ENCODE peak calls at places on chromosomes 16 and 17, in ten cellular contexts. F, C, A, X, S, Z, R, T, N and Y are unnamed samples.

GRCh38 chr16:69049146-69049545 is 56.3 kb upstream of the HAS3 start:
- DNase-seq in F (no peak), X (peak), N (peak), T (no peak), S (no peak), C (no peak), A (peak), R (no peak), Z (no peak), Y (no peak)

GRCh38 chr16:1535391-1536291 is 2.2 kb downstream of the TMEM204 start:
- DNase-seq in Z (no peak), F (no peak), T (peak), A (peak), R (no peak), S (no peak), X (no peak), C (no peak), N (peak), Y (no peak)

GRCh38 chr16:65740716-65741115 is 618.9 kb upstream of the CDH11 start:
- DNase-seq in T (no peak), S (no peak), A (no peak), F (no peak), Z (no peak), X (no peak), R (no peak), C (no peak), N (peak), Y (no peak)

GRCh38 chr17:80219777-80220708 is at the start of the genes SGSH and SLC26A11:
- DNase-seq in C (peak), T (peak), S (peak), A (peak), F (no peak), X (peak), Z (no peak), R (peak), N (peak), Y (no peak)

GRCh38 chr16:3248596-3248995 is 7.8 kb downstream of the MEFV start:
- DNase-seq in N (no peak), A (no peak), F (no peak), S (no peak), X (no peak), C (no peak), R (no peak), Z (no peak), T (no peak), Y (no peak)

GRCh38 chr16:85361441-85362118 is 249.3 kb upstream of the CIBAR2 start:
- DNase-seq in C (no peak), F (no peak), T (no peak), R (peak), S (peak), Z (no peak), X (no peak), A (no peak), N (no peak), Y (no peak)

GRCh38 chr17:63290784-63291183 is 155.3 kb downstream of the CYB561 start:
- DNase-seq in A (no peak), X (no peak), T (no peak), Z (no peak), C (no peak), F (no peak), S (no peak), N (no peak), R (no peak), Y (no peak)

GRCh38 chr17:80751460-80752368 is 207.1 kb downstream of the RPTOR start:
- DNase-seq in R (no peak), F (no peak), C (peak), N (peak), T (no peak), X (peak), Z (peak), A (no peak), S (no peak), Y (no peak)

GRCh38 chr16:55703003-55704001 is 47.5 kb downstream of the SLC6A2 start:
- DNase-seq in R (no peak), C (no peak), Z (peak), A (peak), X (peak), S (no peak), F (no peak), N (peak), T (no peak), Y (no peak)

GRCh38 chr17:60422162-60422665 is at the start of gene CHCT1:
- DNase-seq in Z (no peak), T (no peak), N (no peak), R (peak), F (no peak), C (no peak), A (no peak), S (peak), X (no peak), Y (no peak)

GRCh38 chr17:36142806-36143205 is 33.6 kb downstream of the TBC1D3B start:
- DNase-seq in A (no peak), Z (no peak), N (no peak), R (no peak), C (no peak), F (no peak), X (no peak), T (no peak), S (no peak), Y (no peak)

GRCh38 chr16:63578791-63579190 is 1542.6 kb upstream of the CDH8 start:
- DNase-seq in T (no peak), X (no peak), Z (no peak), F (no peak), S (no peak), R (no peak), N (no peak), A (peak), C (no peak), Y (no peak)

GRCh38 chr17:78924481-78925151 is 571 bp downstream of the TIMP2 start:
- DNase-seq in R (peak), T (no peak), F (no peak), A (no peak), C (no peak), Z (no peak), S (no peak), X (no peak), N (peak), Y (no peak)

GRCh38 chr17:28949185-28950016 is 1.9 kb downstream of the PHF12 start:
- DNase-seq in N (peak), S (peak), T (peak), Z (no peak), C (peak), A (peak), X (peak), R (peak), F (peak), Y (peak)

GRCh38 chr17:45776896-45777295 is 7.2 kb upstream of the CRHR1 start:
- DNase-seq in T (no peak), A (no peak), X (no peak), R (no peak), F (no peak), C (no peak), N (no peak), Z (no peak), S (no peak), Y (no peak)

GRCh38 chr16:1651509-1652342 is 26.4 kb upstream of the JPT2 start:
- DNase-seq in R (no peak), C (no peak), X (no peak), S (no peak), Z (no peak), T (no peak), A (peak), N (no peak), F (no peak), Y (no peak)

GRCh38 chr17:65519471-65519870 is 42.0 kb downstream of the AXIN2 start:
- DNase-seq in A (no peak), T (no peak), N (peak), Z (no peak), F (no peak), C (no peak), S (no peak), R (no peak), X (no peak), Y (no peak)

GRCh38 chr17:48294989-48295892 is 134.8 kb downstream of the SKAP1 start:
- DNase-seq in R (no peak), Z (no peak), F (no peak), A (peak), N (no peak), X (no peak), T (no peak), S (no peak), C (no peak), Y (no peak)

GRCh38 chr17:66399441-66399840 is 97.0 kb downstream of the PRKCA start:
- DNase-seq in Z (no peak), S (no peak), N (no peak), F (no peak), T (no peak), C (no peak), X (no peak), R (no peak), A (no peak), Y (no peak)

GRCh38 chr17:7560172-7561027 is 1.3 kb upstream of the SENP3 start:
- DNase-seq in X (peak), N (peak), S (peak), A (peak), F (no peak), R (no peak), C (peak), Z (no peak), T (no peak), Y (no peak)

GRCh38 chr17:19648475-19649406 is at the start of gene ALDH3A2:
- DNase-seq in N (peak), Z (peak), F (peak), S (peak), R (peak), A (peak), T (peak), X (peak), C (peak), Y (peak)
- TF ChIP-seq CTCF in N (peak), Z (peak), F (peak), S (no peak), R (peak), A (peak), T (no peak), X (no peak), C (no peak), Y (peak)

GRCh38 chr17:27088767-27089078 is 205.2 kb upstream of the WSB1 start:
- DNase-seq in Z (no peak), R (no peak), N (no peak), C (no peak), F (no peak), X (no peak), S (no peak), A (no peak), T (no peak), Y (no peak)
- TF ChIP-seq CTCF in Z (no peak), R (no peak), N (no peak), C (no peak), F (no peak), X (no peak), S (no peak), A (no peak), T (no peak), Y (no peak)

GRCh38 chr16:31301708-31302400 is 42.1 kb downstream of the ITGAM start:
- DNase-seq in A (peak), X (peak), T (no peak), S (no peak), C (no peak), N (peak), Z (peak), R (no peak), F (no peak), Y (no peak)

GRCh38 chr16:31297496-31297895 is 37.7 kb downstream of the ITGAM start:
- DNase-seq in R (no peak), N (no peak), F (no peak), S (no peak), T (no peak), X (no peak), A (no peak), C (no peak), Z (no peak), Y (no peak)

GRCh38 chr16:31298340-31298739 is 38.6 kb downstream of the ITGAM start:
- DNase-seq in T (no peak), R (no peak), N (no peak), S (no peak), A (no peak), X (no peak), F (no peak), Z (no peak), C (no peak), Y (no peak)

GRCh38 chr16:31295206-31295605 is 35.4 kb downstream of the ITGAM start:
- DNase-seq in S (no peak), T (no peak), Z (no peak), C (no peak), A (no peak), N (no peak), F (no peak), X (no peak), R (no peak), Y (no peak)

DNA sequence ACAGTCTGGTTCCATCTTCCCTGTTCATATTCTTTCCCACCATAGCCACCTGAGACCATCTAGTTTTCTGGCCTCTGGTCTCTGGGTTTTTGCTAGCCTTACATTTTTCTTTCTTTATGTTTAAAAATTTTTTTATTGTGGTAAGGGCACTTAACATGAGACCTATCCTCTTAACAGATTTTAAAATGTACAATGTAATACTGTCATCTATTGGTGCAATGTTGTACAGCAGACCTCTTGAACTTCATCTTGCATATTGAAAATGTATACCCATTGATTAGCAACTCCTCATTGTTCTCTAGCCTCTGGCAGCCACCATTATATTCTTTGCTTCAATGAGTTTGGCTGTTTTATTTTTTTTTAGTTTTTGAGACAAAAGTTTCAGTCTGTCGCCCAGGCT is 39.2 kb downstream of the ITGAM start:
- DNase-seq in C (no peak), R (no peak), S (no peak), N (no peak), A (no peak), T (no peak), Z (no peak), X (no peak), F (no peak), Y (no peak)
- TF ChIP-seq CTCF in C (no peak), R (no peak), S (no peak), N (no peak), A (no peak), T (no peak), Z (peak), X (peak), F (peak), Y (peak)

DNA sequence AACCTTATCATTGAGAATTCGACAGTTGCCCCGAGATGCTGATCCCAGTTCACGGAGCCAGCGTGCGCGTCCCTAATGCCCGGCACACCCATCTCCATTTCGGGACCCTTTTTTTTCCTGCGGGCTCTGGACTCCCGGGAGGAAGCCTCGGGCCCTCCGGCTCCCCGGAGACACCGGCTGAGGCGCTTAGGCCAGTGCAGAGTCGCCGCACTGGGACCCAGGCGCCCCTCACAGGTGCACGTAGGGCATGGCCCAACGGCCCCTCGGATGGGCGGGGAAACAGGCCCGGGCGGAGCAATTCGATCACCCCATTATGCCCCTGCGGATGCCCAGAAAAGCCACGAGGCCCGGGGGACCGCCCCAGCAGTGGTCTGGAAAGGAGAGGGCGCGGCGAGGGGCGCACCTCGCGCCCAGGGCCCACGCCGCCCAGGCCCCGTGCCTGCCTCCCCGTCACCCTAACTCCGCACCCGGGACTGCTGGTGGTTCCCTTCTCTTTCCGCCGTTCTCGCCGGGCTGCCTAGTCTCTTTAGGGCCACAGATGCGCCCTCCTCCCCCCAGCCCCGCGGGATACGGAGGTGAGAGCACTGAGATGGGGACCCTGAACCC is 18.5 kb upstream of the ZFHX3 start:
- DNase-seq in X (no peak), T (no peak), R (no peak), A (no peak), N (no peak), C (no peak), S (no peak), Z (no peak), F (no peak), Y (no peak)
- TF ChIP-seq CTCF in X (no peak), T (no peak), R (no peak), A (no peak), N (no peak), C (no peak), S (no peak), Z (no peak), F (no peak), Y (no peak)

DNA sequence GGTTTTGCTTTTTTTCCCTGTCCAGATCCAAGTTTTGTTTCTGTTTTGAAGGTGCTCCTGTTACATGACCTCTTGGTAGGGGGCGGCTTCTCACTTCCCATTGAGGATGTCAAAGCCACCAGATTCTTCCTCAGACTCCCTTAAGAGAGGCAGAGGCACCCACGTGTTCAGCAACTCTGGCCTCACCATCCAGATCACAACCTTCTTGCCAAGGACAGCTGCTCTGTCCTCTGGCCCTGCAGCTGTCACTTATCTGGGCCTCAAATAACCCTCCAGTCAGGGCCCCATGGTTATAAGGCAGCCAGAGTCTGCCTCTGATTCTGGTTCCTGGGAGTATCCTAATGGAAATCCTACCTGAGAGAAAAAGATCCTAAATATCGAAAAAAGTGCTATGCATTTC is 208.4 kb downstream of the STX8 start:
- DNase-seq in F (no peak), A (no peak), S (no peak), X (no peak), C (no peak), N (no peak), T (no peak), R (peak), Z (no peak), Y (no peak)
- TF ChIP-seq CTCF in F (no peak), A (no peak), S (no peak), X (no peak), C (no peak), N (no peak), T (no peak), R (no peak), Z (no peak), Y (no peak)

DNA sequence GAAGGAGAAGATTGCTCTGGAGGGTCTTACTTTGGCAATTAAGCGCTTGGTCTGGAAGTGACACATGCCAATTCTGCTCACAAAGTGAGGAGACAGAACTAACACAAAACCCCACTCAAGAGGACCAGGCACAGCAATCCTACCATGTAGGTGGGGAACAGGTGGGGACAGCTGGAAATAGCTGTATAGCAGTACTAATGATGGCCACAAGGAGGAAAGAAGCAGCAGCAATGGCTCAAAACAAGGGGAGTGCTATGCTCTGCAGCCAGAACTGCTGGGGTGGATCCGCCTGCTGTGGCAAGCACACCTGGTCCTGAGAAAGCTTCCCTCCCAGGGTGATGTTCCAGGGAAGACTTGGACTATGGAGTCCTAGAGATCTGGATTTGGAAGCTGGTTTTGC is 17.0 kb upstream of the TMEM132E start:
- DNase-seq in F (no peak), S (no peak), Z (no peak), A (no peak), N (no peak), T (peak), R (no peak), C (no peak), X (no peak), Y (no peak)
- TF ChIP-seq CTCF in F (peak), S (no peak), Z (peak), A (peak), N (peak), T (peak), R (peak), C (no peak), X (peak), Y (peak)

GRCh38 chr16:31712064-31712540 is 161.5 kb upstream of the ZNF267 start:
- DNase-seq in S (no peak), T (no peak), Z (no peak), R (no peak), A (no peak), C (no peak), F (no peak), N (no peak), X (no peak), Y (no peak)

GRCh38 chr16:31713071-31713944 is 160.3 kb upstream of the ZNF267 start:
- DNase-seq in A (peak), R (peak), Z (peak), F (peak), T (peak), N (peak), C (peak), S (peak), X (peak), Y (no peak)

GRCh38 chr16:31715915-31716314 is 157.7 kb upstream of the ZNF267 start:
- DNase-seq in Z (no peak), T (no peak), A (no peak), F (no peak), S (no peak), C (no peak), N (no peak), R (no peak), X (no peak), Y (no peak)

GRCh38 chr16:31714899-31715504 is 158.6 kb upstream of the ZNF267 start:
- DNase-seq in Z (no peak), F (no peak), X (peak), T (no peak), R (no peak), S (no peak), C (no peak), N (no peak), A (peak), Y (no peak)

DNA sequence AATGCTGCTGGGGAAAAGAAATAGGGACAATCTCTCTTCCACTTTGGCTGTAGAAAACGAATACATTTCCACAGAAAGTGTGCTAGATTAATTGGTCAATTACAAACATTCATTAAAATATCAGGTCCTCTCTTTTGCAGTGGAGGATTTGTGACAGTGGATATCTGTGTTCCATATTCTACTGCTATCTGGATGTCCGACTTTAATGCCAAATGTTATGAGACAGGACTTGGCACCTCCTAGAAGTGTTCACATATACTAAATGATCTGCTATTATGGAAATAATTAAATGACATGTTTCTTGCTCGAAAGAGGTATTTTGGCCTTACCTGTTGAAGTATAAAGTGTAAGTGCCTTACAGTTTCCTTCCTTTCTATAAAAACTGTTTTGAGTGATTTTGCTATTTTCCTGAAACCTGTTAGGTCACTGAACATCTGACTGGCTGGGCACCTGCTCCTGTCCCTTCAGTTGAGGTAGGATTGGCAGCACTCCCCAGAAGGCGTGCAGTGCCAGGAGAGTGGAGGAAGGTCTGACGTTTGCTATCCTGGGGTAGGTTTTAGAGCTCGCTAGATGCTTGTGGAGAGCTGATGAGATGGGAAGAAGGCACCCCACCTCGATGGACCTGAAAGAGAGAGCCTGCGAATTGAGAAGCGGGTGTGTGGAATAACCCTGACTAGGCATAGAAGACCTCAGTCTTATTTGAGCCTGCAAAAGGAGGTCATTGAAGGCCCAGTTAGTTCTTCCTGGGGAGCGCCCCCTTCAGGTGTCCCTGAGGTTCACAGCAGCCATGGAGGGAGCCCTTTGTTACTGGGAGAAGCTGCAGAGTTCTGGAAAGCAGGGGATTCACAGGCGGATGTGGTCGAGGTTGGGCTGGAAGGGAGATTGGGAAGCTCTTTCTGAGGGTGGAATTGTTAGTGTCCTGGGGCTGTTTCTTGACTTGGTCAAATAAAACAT is 159.4 kb upstream of the ZNF267 start:
- DNase-seq in A (peak), N (no peak), X (peak), S (no peak), R (no peak), F (no peak), T (no peak), Z (no peak), C (no peak), Y (no peak)
- TF ChIP-seq CTCF in A (peak), N (peak), X (peak), S (no peak), R (no peak), F (peak), T (peak), Z (peak), C (no peak), Y (peak)